ENCODE peak calls at places on chromosomes 2 and 18, in nine cellular contexts. P is testis; N is CD4-positive, alpha-beta memory T cell; D is neural progenitor cell; Z is body of pancreas; I is IMR-90; H is aorta; B is right atrium auricular region; Q is neuronal stem cell. E is an unnamed sample.

GRCh38 chr2:104853926-104854506 is at the start of gene POU3F3:
- DNase-seq in P (peak; percentile 95), N (no peak), D (peak; percentile 97), Z (peak; percentile 56), I (no peak), H (peak; percentile 88), B (no peak), Q (peak; percentile 96), E (peak; percentile 95)

GRCh38 chr2:127087780-127088495 is 19.0 kb downstream of the BIN1 start:
- DNase-seq in P (no peak), N (no peak), D (no peak), Z (no peak), I (peak; percentile 12), H (no peak), B (no peak), Q (no peak), E (no peak)

GRCh38 chr2:171225302-171225980 is 64.7 kb upstream of the TLK1 start:
- DNase-seq in P (no peak), N (no peak), D (no peak), Z (no peak), I (peak; percentile 95), H (no peak), B (no peak), Q (no peak), E (no peak)

GRCh38 chr2:11807156-11808015 is 61.0 kb downstream of the LPIN1 start:
- DNase-seq in P (no peak), N (no peak), D (no peak), Z (no peak), I (no peak), H (no peak), B (peak; percentile 26), Q (no peak), E (no peak)

GRCh38 chr18:4130734-4131719 is 324.1 kb downstream of the DLGAP1 start:
- DNase-seq in P (peak; percentile 28), N (no peak), D (no peak), Z (no peak), I (no peak), H (no peak), B (no peak), Q (no peak), E (no peak)

GRCh38 chr2:36380624-36381481 is 25.3 kb downstream of the CRIM1 start:
- DNase-seq in P (peak; percentile 60), N (no peak), D (peak; percentile 68), Z (peak; percentile 77), I (no peak), H (peak; percentile 53), B (no peak), Q (peak; percentile 42), E (no peak)

GRCh38 chr2:10981941-10982381 is 70.2 kb downstream of the KCNF1 start:
- DNase-seq in P (peak; percentile 57), N (no peak), D (no peak), Z (peak; percentile 32), I (no peak), H (no peak), B (no peak), Q (no peak), E (no peak)

GRCh38 chr2:217816396-217816869 is 186.4 kb downstream of the TNS1 start:
- DNase-seq in P (no peak), N (no peak), D (no peak), Z (peak; percentile 38), I (peak; percentile 46), H (no peak), B (no peak), Q (no peak), E (no peak)

GRCh38 chr18:5626130-5626880 is 82.5 kb upstream of the EPB41L3 start:
- DNase-seq in P (no peak), N (no peak), D (no peak), Z (no peak), I (no peak), H (no peak), B (no peak), Q (no peak), E (no peak)

GRCh38 chr2:191385416-191386160 is 140.4 kb downstream of the MYO1B start:
- DNase-seq in P (no peak), N (no peak), D (no peak), Z (no peak), I (peak; percentile 44), H (no peak), B (no peak), Q (no peak), E (no peak)
- H3K4me1 ChIP-seq in P (no peaks in the 10 kb centered on the region), N (no peaks in the 10 kb centered on the region), D (no peaks in the 10 kb centered on the region), Z (peaks cover 19% of the 10 kb centered on the region), I (peaks cover 25% of the 10 kb centered on the region), H (peaks cover 2% of the 10 kb centered on the region), B (no peaks in the 10 kb centered on the region), Q (no peaks in the 10 kb centered on the region), E (no peaks in the 10 kb centered on the region)

GRCh38 chr2:161171595-161171929 is 11.3 kb downstream of the TANK start:
- DNase-seq in P (no peak), N (no peak), D (no peak), Z (no peak), I (no peak), H (no peak), B (no peak), Q (no peak), E (no peak)
- H3K4me1 ChIP-seq in P (no peaks in the 10 kb centered on the region), N (peaks cover 82% of the 10 kb centered on the region), D (no peaks in the 10 kb centered on the region), Z (peaks cover 31% of the 10 kb centered on the region), I (peaks cover 4% of the 10 kb centered on the region), H (peaks cover 2% of the 10 kb centered on the region), B (no peaks in the 10 kb centered on the region), Q (no peaks in the 10 kb centered on the region), E (no peaks in the 10 kb centered on the region)

GRCh38 chr2:118032169-118033013 is 18.5 kb upstream of the CCDC93 start:
- DNase-seq in P (peak; percentile 65), N (peak; percentile 32), D (peak; percentile 62), Z (peak; percentile 56), I (peak; percentile 34), H (no peak), B (no peak), Q (peak; percentile 23), E (peak; percentile 23)

GRCh38 chr2:118029025-118029424 is 15.2 kb upstream of the CCDC93 start:
- DNase-seq in P (no peak), N (no peak), D (no peak), Z (no peak), I (no peak), H (no peak), B (no peak), Q (no peak), E (no peak)

DNA sequence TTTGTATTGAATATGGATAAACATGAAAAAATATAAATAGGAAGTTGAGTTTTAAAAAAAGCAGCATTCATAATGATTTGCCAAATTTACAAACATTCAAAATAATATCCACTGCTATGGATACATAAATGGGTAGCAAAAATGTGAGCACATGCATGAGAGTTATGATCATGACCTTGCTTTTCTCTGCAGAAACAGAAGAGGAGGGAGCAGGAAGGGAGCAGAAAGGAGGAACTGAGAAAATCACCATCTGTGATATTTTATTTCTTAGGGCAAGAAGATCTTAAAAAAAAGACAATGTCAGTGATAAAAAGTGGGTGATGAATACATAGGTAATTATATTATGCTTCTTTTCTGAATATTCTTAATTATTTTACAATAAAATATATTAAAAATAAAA is 17.7 kb upstream of the CCDC93 start:
- DNase-seq in P (no peak), N (no peak), D (no peak), Z (no peak), I (no peak), H (no peak), B (no peak), Q (no peak), E (no peak)
- H3K4me1 ChIP-seq in P (no peaks in the 10 kb centered on the region), N (no peaks in the 10 kb centered on the region), D (no peaks in the 10 kb centered on the region), Z (no peaks in the 10 kb centered on the region), I (no peaks in the 10 kb centered on the region), H (no peaks in the 10 kb centered on the region), B (no peaks in the 10 kb centered on the region), Q (no peaks in the 10 kb centered on the region), E (no peaks in the 10 kb centered on the region)

GRCh38 chr2:28358668-28359201 is 33.9 kb upstream of the FOSL2 start:
- DNase-seq in P (no peak), N (no peak), D (no peak), Z (no peak), I (no peak), H (no peak), B (no peak), Q (no peak), E (no peak)

GRCh38 chr2:28360742-28361293 is 31.8 kb upstream of the FOSL2 start:
- DNase-seq in P (no peak), N (no peak), D (no peak), Z (no peak), I (peak; percentile 87), H (peak; percentile 65), B (no peak), Q (no peak), E (no peak)

GRCh38 chr2:28359222-28360065 is 33.2 kb upstream of the FOSL2 start:
- DNase-seq in P (peak; percentile 44), N (peak; percentile 93), D (no peak), Z (peak; percentile 68), I (peak; percentile 66), H (peak; percentile 85), B (peak; percentile 74), Q (no peak), E (no peak)

GRCh38 chr2:28361991-28362710 is 30.5 kb upstream of the FOSL2 start:
- DNase-seq in P (no peak), N (no peak), D (no peak), Z (no peak), I (no peak), H (no peak), B (no peak), Q (no peak), E (no peak)

DNA sequence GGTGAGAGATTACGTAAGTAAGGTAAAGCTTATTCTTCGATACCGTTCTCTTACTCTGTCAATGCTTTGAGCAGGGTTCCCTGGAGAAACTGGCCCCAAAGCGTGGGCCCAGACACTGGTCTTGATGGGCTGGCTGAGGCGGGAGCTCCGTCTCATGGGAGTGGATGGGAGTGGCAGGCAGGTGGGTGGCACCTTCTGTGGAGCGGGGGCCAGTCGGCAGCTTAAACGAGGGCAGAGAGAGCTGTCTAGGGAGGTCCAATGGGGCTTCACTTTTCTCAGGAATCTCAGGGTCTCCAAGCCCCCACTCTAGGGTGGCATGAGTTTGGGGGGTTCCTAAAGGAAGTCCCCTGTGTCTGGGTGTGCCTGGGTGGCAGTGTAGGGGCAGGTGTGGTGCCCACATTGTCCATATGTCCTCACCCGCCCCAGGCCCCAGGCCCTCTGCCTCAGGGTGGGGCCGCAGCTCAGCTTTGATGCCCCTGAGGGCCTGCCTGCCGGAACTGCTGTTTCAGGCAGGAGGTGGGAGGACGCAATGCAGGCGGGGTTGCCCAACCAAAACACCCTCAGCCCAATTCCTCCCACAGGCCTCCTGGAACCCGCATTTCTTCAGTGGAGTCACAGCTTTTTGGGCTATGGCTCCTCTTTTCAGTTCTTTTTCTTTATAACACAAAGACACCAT is 32.5 kb upstream of the FOSL2 start:
- DNase-seq in P (no peak), N (no peak), D (no peak), Z (no peak), I (no peak), H (no peak), B (no peak), Q (no peak), E (no peak)
- H3K4me1 ChIP-seq in P (peaks cover 18% of the 10 kb centered on the region), N (peaks cover 82% of the 10 kb centered on the region), D (peaks cover 8% of the 10 kb centered on the region), Z (peaks cover 13% of the 10 kb centered on the region), I (peaks cover 22% of the 10 kb centered on the region), H (no peaks in the 10 kb centered on the region), B (no peaks in the 10 kb centered on the region), Q (peaks cover 9% of the 10 kb centered on the region), E (peaks cover 8% of the 10 kb centered on the region)

E was measured in NT2/D1.